ENCODE peak calls at places on chromosomes 13 and 19, in four cellular contexts. P is activated CD4-positive, alpha-beta T cell treated with anti-CD3 and anti-CD28 coated beads, Interleukin-2, amount 50 U/mL, for 4 hours; V is neural progenitor cell; W is stimulated activated CD8-positive, alpha-beta memory T cell treated with anti-CD3 and anti-CD28 coated beads, Interleukin-7, amount 100 ng/mL, for 1 hour. B is an unnamed sample.

GRCh38 chr19:55590621-55591020 is 8.7 kb downstream of the FIZ1 start:
- DNase-seq in P (no peak), V (peak), W (no peak), B (no peak)

GRCh38 chr13:57698851-57699250 is 67.3 kb downstream of the PCDH17 start:
- DNase-seq in P (no peak), V (no peak), W (no peak), B (no peak)

GRCh38 chr19:12994701-12995595 is at the start of gene NFIX:
- DNase-seq in P (peak), V (peak), W (peak), B (peak)

GRCh38 chr13:41496420-41497234 is 39.3 kb downstream of the RGCC start:
- DNase-seq in P (no peak), V (no peak), W (no peak), B (no peak)

GRCh38 chr13:102999498-102999897 is 66.7 kb downstream of the SLC10A2 start:
- DNase-seq in P (no peak), V (no peak), W (no peak), B (no peak)

GRCh38 chr19:5078179-5078578 is 109.3 kb downstream of the KDM4B start:
- DNase-seq in P (no peak), V (no peak), W (peak), B (no peak)

GRCh38 chr13:77820431-77821149 is 98.0 kb downstream of the EDNRB start:
- DNase-seq in P (no peak), V (no peak), W (no peak), B (no peak)

GRCh38 chr19:47032171-47032811 is 12.7 kb downstream of the NPAS1 start:
- DNase-seq in P (peak), V (peak), W (peak), B (peak)

GRCh38 chr19:33251076-33251475 is 25.4 kb upstream of the SLC7A10 start:
- DNase-seq in P (no peak), V (no peak), W (no peak), B (no peak)

GRCh38 chr19:32642771-32643170 is 32.2 kb downstream of the ANKRD27 start:
- DNase-seq in P (peak), V (no peak), W (peak), B (no peak)

GRCh38 chr13:24605923-24606372 is 74.3 kb upstream of the ATP12A start:
- DNase-seq in P (no peak), V (peak), W (no peak), B (no peak)

GRCh38 chr13:75769141-75769905 is 133.2 kb downstream of the LMO7 start:
- DNase-seq in P (no peak), V (no peak), W (no peak), B (no peak)

GRCh38 chr13:60226507-60226906 is 62.8 kb upstream of the DIAPH3 start:
- DNase-seq in P (no peak), V (peak), W (no peak), B (peak)

GRCh38 chr19:290539-291521 is at the start of gene PLPP2:
- DNase-seq in P (no peak), V (peak), W (no peak), B (no peak)

GRCh38 chr13:95243207-95243606 is 58.0 kb downstream of the ABCC4 start:
- DNase-seq in P (no peak), V (no peak), W (no peak), B (no peak)

GRCh38 chr19:48381178-48381950 is 10.0 kb downstream of the KDELR1 start:
- DNase-seq in P (no peak), V (no peak), W (no peak), B (no peak)

GRCh38 chr13:49624207-49624606 is 4.1 kb upstream of the ARL11 start:
- DNase-seq in P (no peak), V (no peak), W (no peak), B (no peak)

GRCh38 chr19:29598496-29598895 is 7.6 kb upstream of the POP4 start:
- DNase-seq in P (no peak), V (no peak), W (no peak), B (no peak)

GRCh38 chr19:40807147-40808020 is 8.4 kb downstream of the EGLN2 start:
- DNase-seq in P (no peak), V (peak), W (no peak), B (peak)

GRCh38 chr13:48291730-48292129 is 11.8 kb upstream of the RB1 start:
- DNase-seq in P (no peak), V (no peak), W (no peak), B (peak)

GRCh38 chr19:15532779-15533521 is 24.6 kb downstream of the CYP4F22 start:
- DNase-seq in P (no peak), V (no peak), W (no peak), B (no peak)

GRCh38 chr19:54168174-54168917 is 4.6 kb downstream of the TMC4 start:
- DNase-seq in P (peak), V (peak), W (peak), B (peak)

GRCh38 chr19:58479303-58479702 is 3.2 kb downstream of the ZNF446 start:
- DNase-seq in P (no peak), V (no peak), W (no peak), B (no peak)

GRCh38 chr19:6038634-6039405 is 60.9 kb upstream of the RANBP3 start:
- DNase-seq in P (no peak), V (no peak), W (no peak), B (no peak)

GRCh38 chr19:9953802-9954542 is 17.7 kb upstream of the OLFM2 start:
- DNase-seq in P (no peak), V (no peak), W (no peak), B (no peak)

GRCh38 chr19:39162441-39163043 is 34.2 kb upstream of the NCCRP1 start:
- DNase-seq in P (no peak), V (no peak), W (no peak), B (no peak)

GRCh38 chr19:44587863-44588752 is 25.3 kb upstream of the IGSF23 start:
- DNase-seq in P (no peak), V (no peak), W (no peak), B (no peak)

B was measured in HuH-7.